ENCODE peak calls at places on chromosome 18, in six cellular contexts. One of them, this sample, is unnamed.
A peak's percentile ranks its signal among the peaks of the same experiment; 100 is the strongest.

GRCh38 chr18:45774065-45774521 is 50.1 kb downstream of the SLC14A1 start:
- DNase-seq in A549: no peak
- DNase-seq in GM12878: no peak
- DNase-seq in HCT116: no peak
- DNase-seq in SK-N-SH: no peak
- DNase-seq in K562: no peak
- DNase-seq in this sample: no peak

GRCh38 chr18:64127172-64127571 is 21.7 kb downstream of the LINC00305 start:
- DNase-seq in K562: no peak
- DNase-seq in GM12878: peak; percentile 2
- DNase-seq in A549: no peak
- DNase-seq in HCT116: no peak
- DNase-seq in SK-N-SH: no peak
- DNase-seq in this sample: no peak

GRCh38 chr18:33467531-33467930 is 27.0 kb upstream of the CCDC178 start:
- DNase-seq in SK-N-SH: no peak
- DNase-seq in GM12878: no peak
- DNase-seq in HCT116: no peak
- DNase-seq in K562: no peak
- DNase-seq in A549: no peak
- DNase-seq in this sample: no peak

GRCh38 chr18:58235001-58235436 is 191.0 kb downstream of the NEDD4L start:
- DNase-seq in GM12878: no peak
- DNase-seq in A549: no peak
- DNase-seq in HCT116: no peak
- DNase-seq in K562: no peak
- DNase-seq in SK-N-SH: no peak
- DNase-seq in this sample: no peak

GRCh38 chr18:28960146-28960545 is 783.2 kb upstream of the CDH2 start:
- DNase-seq in GM12878: no peak
- DNase-seq in HCT116: no peak
- DNase-seq in A549: no peak
- DNase-seq in SK-N-SH: no peak
- DNase-seq in K562: no peak
- DNase-seq in this sample: peak; percentile 71

GRCh38 chr18:35051978-35052377 is 10.8 kb downstream of the MAPRE2 start:
- DNase-seq in HCT116: no peak
- DNase-seq in K562: no peak
- DNase-seq in SK-N-SH: no peak
- DNase-seq in A549: no peak
- DNase-seq in GM12878: no peak
- DNase-seq in this sample: no peak

GRCh38 chr18:40877096-40877495 is 1077.9 kb upstream of the PIK3C3 start:
- DNase-seq in GM12878: no peak
- DNase-seq in A549: no peak
- DNase-seq in HCT116: no peak
- DNase-seq in SK-N-SH: no peak
- DNase-seq in K562: no peak
- DNase-seq in this sample: peak; percentile 5

GRCh38 chr18:37248281-37248680 is 317.3 kb downstream of the CELF4 start:
- DNase-seq in SK-N-SH: no peak
- DNase-seq in GM12878: no peak
- DNase-seq in A549: no peak
- DNase-seq in K562: no peak
- DNase-seq in HCT116: no peak
- DNase-seq in this sample: no peak

GRCh38 chr18:50518787-50519520 is 40.9 kb upstream of the MAPK4 start:
- DNase-seq in SK-N-SH: no peak
- DNase-seq in K562: no peak
- DNase-seq in GM12878: no peak
- DNase-seq in A549: no peak
- DNase-seq in HCT116: no peak
- DNase-seq in this sample: no peak

GRCh38 chr18:2657788-2658458 is 2.4 kb downstream of the SMCHD1 start:
- DNase-seq in A549: peak; percentile 37
- DNase-seq in SK-N-SH: no peak
- DNase-seq in GM12878: no peak
- DNase-seq in HCT116: peak; percentile 45
- DNase-seq in K562: no peak
- DNase-seq in this sample: peak; percentile 87

GRCh38 chr18:69999671-70000070 is 52.0 kb upstream of the CD226 start:
- DNase-seq in A549: no peak
- DNase-seq in HCT116: no peak
- DNase-seq in GM12878: no peak
- DNase-seq in K562: no peak
- DNase-seq in SK-N-SH: no peak
- DNase-seq in this sample: no peak

GRCh38 chr18:50190926-50191325 is 4.0 kb downstream of the MYO5B start:
- DNase-seq in K562: no peak
- DNase-seq in A549: no peak
- DNase-seq in GM12878: no peak
- DNase-seq in HCT116: no peak
- DNase-seq in SK-N-SH: no peak
- DNase-seq in this sample: no peak

GRCh38 chr18:28793911-28794310 is 617.0 kb upstream of the CDH2 start:
- DNase-seq in GM12878: no peak
- DNase-seq in K562: no peak
- DNase-seq in A549: no peak
- DNase-seq in SK-N-SH: peak; percentile 3
- DNase-seq in HCT116: no peak
- DNase-seq in this sample: peak; percentile 75

GRCh38 chr18:79527656-79528055 is 131.9 kb downstream of the NFATC1 start:
- DNase-seq in A549: no peak
- DNase-seq in GM12878: no peak
- DNase-seq in K562: no peak
- DNase-seq in HCT116: no peak
- DNase-seq in SK-N-SH: no peak
- DNase-seq in this sample: no peak

GRCh38 chr18:28185121-28185520 is 8.2 kb upstream of the CDH2 start:
- DNase-seq in SK-N-SH: no peak
- DNase-seq in GM12878: no peak
- DNase-seq in K562: no peak
- DNase-seq in A549: no peak
- DNase-seq in HCT116: no peak
- DNase-seq in this sample: no peak

GRCh38 chr18:3014501-3015202 is 1.7 kb upstream of the LPIN2 start:
- DNase-seq in K562: no peak
- DNase-seq in GM12878: no peak
- DNase-seq in A549: no peak
- DNase-seq in SK-N-SH: no peak
- DNase-seq in HCT116: no peak
- DNase-seq in this sample: peak; percentile 60

GRCh38 chr18:59500765-59501164 is 141.7 kb upstream of the LMAN1 start:
- DNase-seq in K562: no peak
- DNase-seq in A549: no peak
- DNase-seq in GM12878: no peak
- DNase-seq in HCT116: no peak
- DNase-seq in SK-N-SH: no peak
- DNase-seq in this sample: no peak

GRCh38 chr18:2173464-2173863 is 397.8 kb downstream of the METTL4 start:
- DNase-seq in GM12878: no peak
- DNase-seq in K562: no peak
- DNase-seq in HCT116: no peak
- DNase-seq in A549: peak; percentile 46
- DNase-seq in SK-N-SH: no peak
- DNase-seq in this sample: peak; percentile 33

GRCh38 chr18:59699061-59699460 is 1.8 kb upstream of the CCBE1 start:
- DNase-seq in K562: no peak
- DNase-seq in SK-N-SH: no peak
- DNase-seq in HCT116: no peak
- DNase-seq in GM12878: no peak
- DNase-seq in A549: no peak
- DNase-seq in this sample: no peak

GRCh38 chr18:37564796-37565137 is 831 bp downstream of the CELF4 start:
- DNase-seq in SK-N-SH: peak; percentile 52
- DNase-seq in HCT116: no peak
- DNase-seq in A549: peak; percentile 21
- DNase-seq in GM12878: no peak
- DNase-seq in K562: peak; percentile 52
- DNase-seq in this sample: peak; percentile 19

GRCh38 chr18:13275075-13275474 is 56.5 kb downstream of the LDLRAD4 start:
- DNase-seq in A549: no peak
- DNase-seq in K562: no peak
- DNase-seq in HCT116: no peak
- DNase-seq in SK-N-SH: no peak
- DNase-seq in GM12878: no peak
- DNase-seq in this sample: no peak

GRCh38 chr18:13272411-13272810 is 53.9 kb downstream of the LDLRAD4 start:
- DNase-seq in HCT116: no peak
- DNase-seq in GM12878: no peak
- DNase-seq in A549: no peak
- DNase-seq in K562: no peak
- DNase-seq in SK-N-SH: no peak
- DNase-seq in this sample: no peak

GRCh38 chr18:13276530-13277520 is 58.3 kb downstream of the LDLRAD4 start:
- DNase-seq in HCT116: no peak
- DNase-seq in K562: no peak
- DNase-seq in SK-N-SH: no peak
- DNase-seq in A549: no peak
- DNase-seq in GM12878: no peak
- DNase-seq in this sample: peak; percentile 56

GRCh38 chr18:13271512-13271911 is 53.0 kb downstream of the LDLRAD4 start:
- DNase-seq in K562: no peak
- DNase-seq in HCT116: no peak
- DNase-seq in GM12878: no peak
- DNase-seq in A549: no peak
- DNase-seq in SK-N-SH: no peak
- DNase-seq in this sample: no peak

DNA sequence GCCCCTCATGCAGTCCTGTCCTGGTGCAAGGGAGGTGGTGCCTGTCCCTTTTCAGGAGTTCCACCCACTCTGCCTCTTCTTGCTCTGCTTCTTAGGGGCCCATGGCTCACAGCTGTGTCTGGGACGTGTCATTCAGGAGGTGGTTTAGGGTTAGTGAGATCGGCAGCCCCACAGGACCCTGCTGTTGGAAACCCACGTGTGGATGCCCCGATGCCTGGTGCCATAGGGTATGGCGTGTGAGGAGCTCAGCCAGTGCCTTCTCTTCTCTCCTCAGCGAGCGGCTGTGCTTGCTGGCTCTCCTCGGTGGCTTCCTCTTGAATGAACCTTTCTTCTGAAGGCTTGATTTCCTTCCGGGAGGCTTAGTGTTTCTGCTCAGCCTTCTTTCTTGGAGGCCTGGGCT is 55.2 kb downstream of the LDLRAD4 start:
- DNase-seq in HCT116: no peak
- DNase-seq in SK-N-SH: no peak
- DNase-seq in K562: no peak
- DNase-seq in A549: no peak
- DNase-seq in GM12878: no peak
- DNase-seq in this sample: no peak
- TF ChIP-seq MAX in HCT116: no peak
- TF ChIP-seq MAX in SK-N-SH: no peak
- TF ChIP-seq MAX in K562: no peak
- TF ChIP-seq MAX in A549: no peak
- TF ChIP-seq MAX in GM12878: no peak
- TF ChIP-seq MAX in this sample: no peak

GRCh38 chr18:62751977-62752376 is 36.6 kb downstream of the PHLPP1 start:
- DNase-seq in HCT116: no peak
- DNase-seq in K562: no peak
- DNase-seq in SK-N-SH: no peak
- DNase-seq in GM12878: no peak
- DNase-seq in A549: no peak
- DNase-seq in this sample: no peak
- H3K4me1 ChIP-seq in HCT116: no peaks in the 10 kb centered on the region
- H3K4me1 ChIP-seq in K562: peaks cover 3% of the 10 kb centered on the region
- H3K4me1 ChIP-seq in SK-N-SH: peaks cover 13% of the 10 kb centered on the region
- H3K4me1 ChIP-seq in GM12878: no peaks in the 10 kb centered on the region
- H3K4me1 ChIP-seq in A549: peaks cover 22% of the 10 kb centered on the region
- H3K4me1 ChIP-seq in this sample: peaks cover 22% of the 10 kb centered on the region

GRCh38 chr18:9838144-9838877 is 47.5 kb upstream of the TXNDC2 start:
- DNase-seq in SK-N-SH: no peak
- DNase-seq in K562: no peak
- DNase-seq in HCT116: peak; percentile 56
- DNase-seq in A549: peak; percentile 33
- DNase-seq in GM12878: no peak
- DNase-seq in this sample: no peak

GRCh38 chr18:9832871-9833270 is 52.9 kb upstream of the TXNDC2 start:
- DNase-seq in HCT116: no peak
- DNase-seq in SK-N-SH: no peak
- DNase-seq in K562: no peak
- DNase-seq in GM12878: no peak
- DNase-seq in A549: no peak
- DNase-seq in this sample: no peak

GRCh38 chr18:9835112-9835755 is 50.5 kb upstream of the TXNDC2 start:
- DNase-seq in K562: no peak
- DNase-seq in SK-N-SH: no peak
- DNase-seq in GM12878: no peak
- DNase-seq in A549: no peak
- DNase-seq in HCT116: no peak
- DNase-seq in this sample: no peak

GRCh38 chr18:9834551-9834950 is 51.2 kb upstream of the TXNDC2 start:
- DNase-seq in A549: no peak
- DNase-seq in K562: no peak
- DNase-seq in GM12878: no peak
- DNase-seq in SK-N-SH: no peak
- DNase-seq in HCT116: no peak
- DNase-seq in this sample: no peak

DNA sequence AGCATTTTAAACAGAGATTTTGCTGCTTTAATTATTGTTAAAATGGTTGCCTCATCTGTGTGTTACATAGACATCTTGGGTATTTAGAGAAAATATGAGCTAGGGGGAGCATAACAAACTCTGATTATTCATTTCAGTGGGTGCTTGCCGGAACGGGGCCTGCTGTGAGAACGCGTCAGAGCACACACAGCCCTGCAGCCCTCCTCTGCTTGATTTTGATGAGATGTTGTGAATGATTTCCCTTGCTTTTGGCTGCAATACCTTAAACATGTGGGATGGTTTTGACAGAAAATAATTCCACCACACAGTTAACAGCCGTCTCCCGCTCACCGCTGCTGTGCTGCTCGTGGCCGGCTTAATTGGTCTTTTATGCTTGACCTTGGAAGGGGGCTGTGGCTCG is 50.0 kb upstream of the TXNDC2 start:
- DNase-seq in K562: no peak
- DNase-seq in SK-N-SH: peak; percentile 41
- DNase-seq in HCT116: no peak
- DNase-seq in GM12878: no peak
- DNase-seq in A549: no peak
- DNase-seq in this sample: no peak
- H3K4me2 ChIP-seq in K562: no peak overlapping the region
- H3K4me2 ChIP-seq in SK-N-SH: no peak overlapping the region
- H3K4me2 ChIP-seq in HCT116: peak overlapping the region; percentile 12
- H3K4me2 ChIP-seq in GM12878: no peak overlapping the region
- H3K4me2 ChIP-seq in A549: no peak overlapping the region
- H3K4me2 ChIP-seq in this sample: no peak overlapping the region

DNA sequence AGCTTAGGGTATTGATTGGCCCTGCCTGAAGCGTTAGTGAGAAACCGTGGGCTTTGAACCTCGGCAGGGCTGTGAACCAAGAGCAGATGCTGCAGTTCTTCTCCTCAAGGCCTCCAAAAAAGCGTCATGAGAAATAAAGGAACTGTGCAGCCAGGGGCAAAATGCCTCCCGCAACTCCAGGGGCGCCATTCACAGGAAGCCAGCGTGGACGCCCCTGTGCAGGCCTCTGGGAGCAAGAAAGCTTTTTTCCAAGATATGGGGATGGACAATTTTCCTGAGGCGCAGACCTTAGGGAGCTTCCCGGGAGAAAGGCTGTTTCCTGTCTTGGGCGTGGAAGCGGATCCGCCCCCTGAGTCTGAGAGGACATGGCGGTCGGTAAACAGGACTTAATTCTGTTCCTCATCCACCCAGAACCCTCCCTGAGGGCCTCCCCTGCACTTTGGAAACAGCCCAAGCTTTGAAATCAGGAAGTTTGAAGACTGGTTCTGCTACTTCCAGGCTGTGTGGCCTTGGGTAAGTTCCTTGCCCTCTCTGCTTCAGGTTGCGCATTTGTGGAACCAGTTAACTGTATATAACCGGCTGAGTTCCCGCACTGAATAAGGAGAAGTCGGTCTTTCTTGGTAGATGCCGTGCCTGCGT is 29.6 kb upstream of the CABLES1 start:
- DNase-seq in HCT116: no peak
- DNase-seq in SK-N-SH: no peak
- DNase-seq in GM12878: no peak
- DNase-seq in K562: no peak
- DNase-seq in A549: peak; percentile 30
- DNase-seq in this sample: no peak
- TF ChIP-seq MAX in HCT116: no peak
- TF ChIP-seq MAX in SK-N-SH: no peak
- TF ChIP-seq MAX in GM12878: no peak
- TF ChIP-seq MAX in K562: no peak
- TF ChIP-seq MAX in A549: no peak
- TF ChIP-seq MAX in this sample: no peak

This sample was measured in endothelial cell of umbilical vein.